ENCODE peak calls at places on chromosomes 13 and 19, in four cellular contexts. A is endodermal cell; C is T-helper 1 cell; O is activated CD4-positive, alpha-beta T cell treated with anti-CD3 and anti-CD28 coated beads for 4 hours. L is an unnamed sample.

GRCh38 chr13:76663941-76664340 is 222.3 kb downstream of the KCTD12 start:
- DNase-seq in O (no peak), A (no peak), C (no peak), L (no peak)

GRCh38 chr13:20553309-20553708 is 13.6 kb upstream of the IFT88 start:
- DNase-seq in A (no peak), C (no peak), O (no peak), L (no peak)

GRCh38 chr13:50441141-50441540 is 402.4 kb downstream of the DLEU7 start:
- DNase-seq in A (no peak), C (no peak), O (no peak), L (no peak)

GRCh38 chr19:20840371-20840770 is 64.3 kb downstream of the ZNF66 start:
- DNase-seq in O (no peak), C (no peak), A (no peak), L (no peak)

GRCh38 chr13:45162194-45162593 is 38.7 kb downstream of the KCTD4 start:
- DNase-seq in O (no peak), A (no peak), C (no peak), L (no peak)

GRCh38 chr19:19238126-19238894 is 26.6 kb downstream of the NCAN start:
- DNase-seq in O (no peak), C (no peak), A (no peak), L (peak)

GRCh38 chr19:41373993-41374392 is 2.3 kb upstream of the TMEM91 start:
- DNase-seq in C (no peak), A (no peak), O (no peak), L (no peak)

GRCh38 chr13:43877788-43878187 is 1.8 kb downstream of the CCDC122 start:
- DNase-seq in A (no peak), C (no peak), O (no peak), L (no peak)

GRCh38 chr13:99251908-99252307 is 6.3 kb downstream of the GPR18 start:
- DNase-seq in O (no peak), A (no peak), C (no peak), L (no peak)

GRCh38 chr19:53008061-53008778 is 5.5 kb upstream of the ERVV-1 start:
- DNase-seq in A (no peak), C (no peak), O (no peak), L (no peak)

GRCh38 chr19:46660601-46661019 is 372 bp downstream of the DACT3 start:
- DNase-seq in C (no peak), O (no peak), A (no peak), L (peak)

GRCh38 chr13:24916464-24916863 is 152.5 kb downstream of the RNF17 start:
- DNase-seq in A (no peak), C (no peak), O (no peak), L (no peak)

GRCh38 chr19:13817018-13817614 is 21.9 kb downstream of the ZSWIM4 start:
- DNase-seq in C (no peak), O (no peak), A (peak), L (peak)

GRCh38 chr13:41914552-41914951 is 46.4 kb downstream of the VWA8 start:
- DNase-seq in O (no peak), C (no peak), A (no peak), L (no peak)

GRCh38 chr19:50893047-50893737 is 18.0 kb downstream of the KLK4 start:
- DNase-seq in A (peak), C (no peak), O (no peak), L (peak)

GRCh38 chr13:44927953-44928352 is 61.3 kb downstream of the NUFIP1 start:
- DNase-seq in O (no peak), A (no peak), C (no peak), L (no peak)

GRCh38 chr13:23175920-23176319 is 4.9 kb upstream of the SGCG start:
- DNase-seq in O (no peak), A (no peak), C (no peak), L (no peak)

GRCh38 chr13:21608961-21609360 is 5.0 kb upstream of the MICU2 start:
- DNase-seq in C (no peak), A (no peak), O (no peak), L (no peak)

GRCh38 chr19:28324275-28325060 is 888.5 kb downstream of the UQCRFS1 start:
- DNase-seq in C (no peak), A (peak), O (no peak), L (no peak)

GRCh38 chr19:31478241-31478640 is 129.0 kb upstream of the TSHZ3 start:
- DNase-seq in O (no peak), C (no peak), A (no peak), L (no peak)

GRCh38 chr19:46480409-46480808 is 9.0 kb upstream of the PNMA8A start:
- DNase-seq in A (peak), O (no peak), C (no peak), L (no peak)

GRCh38 chr13:75760182-75760981 is 124.3 kb downstream of the LMO7 start:
- DNase-seq in O (no peak), C (no peak), A (no peak), L (no peak)